ENCODE peak calls at places on chromosomes 16 and 17, in ten cellular contexts. B is RWPE1, W is psoas muscle, F is AG04450, O is neural progenitor cell, J is A549, R is colonic mucosa, P is esophagus squamous epithelium, Z is cardiac muscle cell, M is heart right ventricle. N is an unnamed sample.

GRCh38 chr17:73309727-73310555 is 1.9 kb downstream of the CDC42EP4 start:
- DNase-seq in B (no peak), W (no peak), F (no peak), O (peak; percentile 84), J (no peak), R (peak; percentile 80), P (no peak), Z (no peak), M (no peak), N (no peak)

GRCh38 chr17:63023049-63023448 is 57.0 kb downstream of the TANC2 start:
- DNase-seq in B (no peak), W (no peak), F (no peak), O (no peak), J (no peak), R (no peak), P (no peak), Z (no peak), M (no peak), N (no peak)

GRCh38 chr17:8896087-8896486 is 28.6 kb upstream of the PIK3R6 start:
- DNase-seq in B (no peak), W (no peak), F (no peak), O (no peak), J (no peak), R (no peak), P (no peak), Z (no peak), M (no peak), N (no peak)

GRCh38 chr17:8345052-8345690 is 5.5 kb downstream of the ODF4 start:
- DNase-seq in B (no peak), W (no peak), F (no peak), O (no peak), J (no peak), R (no peak), P (no peak), Z (no peak), M (no peak), N (no peak)

GRCh38 chr16:85175724-85176233 is 63.5 kb upstream of the CIBAR2 start:
- DNase-seq in B (no peak), W (peak; percentile 19), F (no peak), O (no peak), J (no peak), R (no peak), P (no peak), Z (no peak), M (no peak), N (no peak)

GRCh38 chr16:81889896-81890634 is 111.0 kb downstream of the PLCG2 start:
- DNase-seq in B (peak; percentile 75), W (no peak), F (peak; percentile 20), O (peak; percentile 69), J (peak; percentile 74), R (peak; percentile 63), P (no peak), Z (peak; percentile 75), M (no peak), N (no peak)

GRCh38 chr16:67931712-67932461 is at the start of gene CTRL:
- DNase-seq in B (no peak), W (peak; percentile 50), F (no peak), O (no peak), J (no peak), R (no peak), P (no peak), Z (no peak), M (no peak), N (no peak)

GRCh38 chr17:65062168-65062915 is 5.8 kb upstream of the GNA13 start:
- DNase-seq in B (peak; percentile 27), W (no peak), F (no peak), O (peak; percentile 42), J (peak; percentile 31), R (no peak), P (no peak), Z (no peak), M (no peak), N (no peak)

GRCh38 chr17:76479515-76480048 is 12.2 kb downstream of the AANAT start:
- DNase-seq in B (no peak), W (no peak), F (no peak), O (no peak), J (no peak), R (no peak), P (no peak), Z (no peak), M (no peak), N (no peak)

GRCh38 chr17:49217651-49218413 is 7.3 kb downstream of the ABI3 start:
- DNase-seq in B (no peak), W (peak; percentile 69), F (no peak), O (no peak), J (no peak), R (peak; percentile 52), P (no peak), Z (no peak), M (peak; percentile 50), N (no peak)

GRCh38 chr17:66386789-66387351 is 84.5 kb downstream of the PRKCA start:
- DNase-seq in B (peak; percentile 16), W (no peak), F (no peak), O (no peak), J (no peak), R (no peak), P (no peak), Z (peak; percentile 88), M (no peak), N (no peak)

GRCh38 chr16:75340715-75341500 is 89.5 kb upstream of the BCAR1 start:
- DNase-seq in B (no peak), W (no peak), F (no peak), O (no peak), J (no peak), R (no peak), P (no peak), Z (peak; percentile 44), M (no peak), N (no peak)

GRCh38 chr16:67428146-67428731 is 2.7 kb upstream of the HSD11B2 start:
- DNase-seq in B (peak; percentile 60), W (peak; percentile 88), F (no peak), O (peak; percentile 92), J (peak; percentile 86), R (peak; percentile 81), P (no peak), Z (peak; percentile 75), M (peak; percentile 75), N (peak; percentile 79)

GRCh38 chr17:36195474-36196098 is 972 bp downstream of the CCL3L1 start:
- DNase-seq in B (no peak), W (no peak), F (no peak), O (no peak), J (no peak), R (no peak), P (no peak), Z (no peak), M (no peak), N (no peak)

GRCh38 chr17:45290269-45290765 is 26.5 kb downstream of the MAP3K14 start:
- DNase-seq in B (no peak), W (peak; percentile 37), F (no peak), O (no peak), J (no peak), R (no peak), P (no peak), Z (no peak), M (no peak), N (no peak)

GRCh38 chr17:78314683-78315354 is 45.1 kb downstream of the SOCS3 start:
- DNase-seq in B (no peak), W (no peak), F (no peak), O (no peak), J (peak; percentile 82), R (no peak), P (no peak), Z (no peak), M (no peak), N (no peak)
- H3K27ac ChIP-seq in B (peak overlapping the region; percentile 96), W (peak overlapping the region; percentile 86), F (peak overlapping the region; percentile 97), O (no peak overlapping the region), J (peak overlapping the region; percentile 95), R (peak overlapping the region; percentile 98), P (peak overlapping the region; percentile 85), Z (no peak overlapping the region), M (peak overlapping the region; percentile 91), N (peak overlapping the region; percentile 60)

GRCh38 chr16:2121853-2122252 is 13.8 kb downstream of the PKD1 start:
- DNase-seq in B (no peak), W (peak; percentile 86), F (no peak), O (no peak), J (no peak), R (no peak), P (no peak), Z (no peak), M (peak; percentile 57), N (peak; percentile 71)

GRCh38 chr16:2122429-2122828 is 13.3 kb downstream of the PKD1 start:
- DNase-seq in B (no peak), W (no peak), F (no peak), O (no peak), J (no peak), R (no peak), P (no peak), Z (no peak), M (no peak), N (no peak)
- H3K27ac ChIP-seq in B (peak overlapping the region; percentile 99), W (peak overlapping the region; percentile 99), F (no peak overlapping the region), O (no peak overlapping the region), J (no peak overlapping the region), R (no peak overlapping the region), P (peak overlapping the region; percentile 94), Z (no peak overlapping the region), M (peak overlapping the region; percentile 64), N (no peak overlapping the region)

DNA sequence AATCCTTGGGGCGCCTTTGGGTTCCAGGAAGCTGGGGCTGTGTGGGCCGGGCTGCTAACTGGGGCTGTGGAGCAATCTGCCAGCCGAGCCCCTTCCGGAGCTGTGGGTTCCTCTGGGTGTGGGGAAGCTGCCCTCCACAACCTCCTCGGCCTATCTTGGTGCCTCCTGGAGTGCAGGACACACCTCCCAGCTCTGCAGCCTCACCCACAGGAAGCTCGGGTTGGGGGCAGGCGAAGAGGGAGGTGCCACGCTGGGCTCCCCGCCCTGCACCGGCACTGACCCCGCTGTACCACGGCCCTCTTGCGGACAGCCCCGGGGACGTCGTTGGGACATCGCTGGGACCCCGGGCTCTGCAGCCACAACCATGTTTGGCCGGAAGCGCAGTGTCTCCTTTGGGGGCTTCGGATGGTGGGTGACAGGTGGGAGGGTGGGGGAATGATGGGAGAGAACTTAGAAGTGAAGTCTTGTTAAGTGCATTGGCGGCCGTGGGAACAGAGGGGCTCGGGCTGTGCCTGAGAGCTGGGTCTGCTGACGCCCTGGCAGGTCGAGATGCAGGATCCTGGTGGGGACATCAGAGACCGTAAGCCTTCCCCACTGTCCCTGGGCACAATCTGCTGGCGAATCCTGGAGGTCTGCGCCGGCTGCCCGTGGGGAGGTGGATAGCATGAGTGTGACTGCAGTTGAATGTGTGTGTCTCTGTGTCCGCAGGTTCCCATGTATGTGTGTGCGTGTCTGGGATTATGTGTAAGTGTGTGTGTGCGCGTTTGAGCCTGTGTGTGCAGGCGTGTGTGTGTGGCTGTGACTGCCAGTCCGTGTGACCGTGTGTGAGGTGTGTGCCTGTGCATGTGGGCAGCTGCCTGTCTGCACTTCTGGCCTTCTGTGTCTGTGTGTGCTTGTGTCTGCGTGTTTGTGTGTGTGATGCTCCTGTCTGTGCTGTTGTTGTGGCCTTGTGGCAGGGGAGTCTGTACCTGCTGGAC is at the start of gene RAP1GAP2:
- DNase-seq in B (no peak), W (peak; percentile 81), F (no peak), O (no peak), J (no peak), R (peak; percentile 84), P (peak; percentile 46), Z (no peak), M (peak; percentile 61), N (peak; percentile 85)
- H3K27ac ChIP-seq in B (no peak within 1 kb of the TSS), W (no peak within 1 kb of the TSS), F (no peak within 1 kb of the TSS), O (no peak within 1 kb of the TSS), J (no peak within 1 kb of the TSS), R (peak within 1 kb of the TSS; percentile 8), P (no peak within 1 kb of the TSS), Z (no peak within 1 kb of the TSS), M (peak within 1 kb of the TSS; percentile 57), N (no peak within 1 kb of the TSS)

DNA sequence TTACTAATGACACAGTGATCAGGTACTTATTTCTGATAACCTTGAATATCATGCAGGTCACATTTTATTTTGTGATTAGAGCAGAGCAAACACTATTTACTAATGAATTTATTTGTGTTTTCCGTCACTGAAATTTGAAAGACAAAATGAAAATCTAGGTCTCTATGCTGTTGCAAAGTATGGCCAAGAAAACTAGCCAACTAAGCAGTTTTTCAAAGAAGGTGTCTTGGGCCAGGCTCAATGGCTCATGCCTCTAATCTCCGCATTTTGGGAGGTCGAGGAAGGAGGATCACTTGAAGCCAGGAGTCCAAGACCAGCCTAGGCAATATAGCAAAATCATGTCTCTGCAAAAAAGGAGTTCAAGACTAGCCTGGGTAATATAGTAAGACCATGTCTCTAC is 2.9 kb upstream of the NFAT5 start:
- DNase-seq in B (no peak), W (no peak), F (no peak), O (no peak), J (no peak), R (no peak), P (no peak), Z (no peak), M (no peak), N (no peak)
- H3K27ac ChIP-seq in B (no peak overlapping the region), W (no peak overlapping the region), F (no peak overlapping the region), O (no peak overlapping the region), J (no peak overlapping the region), R (no peak overlapping the region), P (no peak overlapping the region), Z (no peak overlapping the region), M (no peak overlapping the region), N (no peak overlapping the region)

N was measured in aorta.